ENCODE peak calls at places on chromosomes 6 and 20, in five cellular contexts. L, U, B, Z and T are unnamed samples.

GRCh38 chr6:111148110-111148509 is 60.8 kb downstream of the SLC16A10 start:
- DNase-seq in B (no peak), Z (no peak), U (peak; percentile 16), L (no peak), T (no peak)

GRCh38 chr6:29943053-29943966 is 978 bp downstream of the HLA-A start:
- DNase-seq in L (no peak), Z (no peak), U (no peak), B (no peak), T (no peak)

GRCh38 chr6:37310980-37311379 is 42.8 kb upstream of the RNF8 start:
- DNase-seq in U (no peak), L (no peak), Z (no peak), B (no peak), T (no peak)

GRCh38 chr20:58743076-58743566 is 50.5 kb downstream of the NPEPL1 start:
- DNase-seq in B (no peak), U (no peak), Z (no peak), L (no peak), T (no peak)

GRCh38 chr6:169162968-169163903 is 90.4 kb downstream of the THBS2 start:
- DNase-seq in U (no peak), Z (no peak), L (no peak), B (peak; percentile 16), T (peak; percentile 99)

GRCh38 chr6:83309344-83309743 is 116.2 kb downstream of the RWDD2A start:
- DNase-seq in L (no peak), B (no peak), Z (no peak), U (no peak), T (peak; percentile 11)

GRCh38 chr6:142853244-142854180 is 91.5 kb downstream of the HIVEP2 start:
- DNase-seq in U (no peak), L (no peak), Z (no peak), B (no peak), T (peak; percentile 44)

GRCh38 chr6:125858427-125859320 is 67.9 kb downstream of the NCOA7 start:
- DNase-seq in U (peak; percentile 95), Z (peak; percentile 69), L (peak; percentile 62), B (peak; percentile 87), T (peak; percentile 80)

GRCh38 chr6:146598785-146599405 is at the start of gene ADGB:
- DNase-seq in L (peak; percentile 69), Z (peak; percentile 29), U (peak; percentile 83), B (peak; percentile 88), T (peak; percentile 35)

GRCh38 chr6:97674802-97675201 is 391.8 kb upstream of the MMS22L start:
- DNase-seq in B (no peak), Z (no peak), U (peak; percentile 17), L (no peak), T (peak; percentile 90)

GRCh38 chr6:61947311-61947970 is 338.6 kb downstream of the KHDRBS2 start:
- DNase-seq in Z (no peak), B (no peak), U (no peak), L (no peak), T (no peak)

GRCh38 chr20:34022154-34022842 is 28.6 kb downstream of the RALY start:
- DNase-seq in Z (no peak), U (peak; percentile 63), L (no peak), B (no peak), T (no peak)

GRCh38 chr6:143200035-143200770 is 139.5 kb downstream of the AIG1 start:
- DNase-seq in Z (no peak), B (no peak), L (no peak), U (no peak), T (no peak)

GRCh38 chr20:58395604-58396003 is 6.6 kb downstream of the VAPB start:
- DNase-seq in B (no peak), Z (no peak), L (no peak), U (no peak), T (no peak)

GRCh38 chr20:23020230-23020629 is 14.9 kb upstream of the SSTR4 start:
- DNase-seq in U (no peak), B (no peak), L (no peak), Z (no peak), T (no peak)

GRCh38 chr6:159934181-159934580 is 34.7 kb upstream of the IGF2R start:
- DNase-seq in L (no peak), Z (no peak), B (no peak), U (no peak), T (peak; percentile 34)

GRCh38 chr6:81263531-81264168 is 488.8 kb downstream of the TENT5A start:
- DNase-seq in U (no peak), B (peak; percentile 15), Z (no peak), L (no peak), T (no peak)
- H2BK120ac ChIP-seq in U (no peak overlapping the region), B (no peak overlapping the region), Z (no peak overlapping the region), L (no peak overlapping the region), T (no peak overlapping the region)

DNA sequence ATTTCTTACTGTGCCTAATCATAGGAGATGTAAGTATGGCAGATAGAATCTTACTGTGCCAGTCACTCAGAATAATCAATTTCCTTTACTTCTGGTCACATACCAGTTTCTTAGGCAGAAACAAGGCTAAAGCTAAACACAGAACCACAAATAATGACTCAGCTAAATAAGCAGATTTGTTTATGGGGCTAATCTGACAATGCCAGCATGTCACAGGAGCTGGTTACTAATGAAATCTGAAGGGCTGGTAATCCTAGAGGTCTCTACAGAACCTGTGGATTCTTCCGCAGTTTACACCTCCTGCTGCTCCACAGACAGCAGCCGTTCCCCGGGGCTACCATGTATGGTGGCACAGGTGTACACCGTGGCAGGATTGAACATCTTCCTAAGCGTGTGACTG is 80.8 kb downstream of the LYRM4 start:
- DNase-seq in B (no peak), U (no peak), L (no peak), Z (no peak), T (peak; percentile 32)
- H2BK120ac ChIP-seq in B (no peak overlapping the region), U (no peak overlapping the region), L (no peak overlapping the region), Z (no peak overlapping the region), T (no peak overlapping the region)

GRCh38 chr6:14844411-14844810 is 401.5 kb upstream of the JARID2 start:
- DNase-seq in U (no peak), B (no peak), L (no peak), Z (no peak), T (no peak)
- H2BK120ac ChIP-seq in U (no peak overlapping the region), B (no peak overlapping the region), L (no peak overlapping the region), Z (no peak overlapping the region), T (peak overlapping the region; percentile 35)

DNA sequence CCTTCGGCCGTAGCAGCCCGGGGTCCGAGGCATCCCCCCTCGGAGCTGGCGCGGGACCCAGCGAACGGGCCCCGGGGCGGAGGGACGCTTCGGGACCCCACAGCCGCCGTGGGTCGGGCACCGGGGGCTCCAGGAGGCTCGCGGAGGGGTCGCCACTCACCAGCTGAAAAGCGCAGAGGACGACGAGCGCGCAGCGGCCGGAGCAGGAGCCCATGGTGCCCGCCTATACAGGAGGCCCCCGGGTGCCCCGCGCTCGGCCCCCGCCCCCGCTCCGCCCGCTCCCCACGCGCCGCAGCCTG is at the start of gene NKAIN4:
- DNase-seq in L (no peak), Z (no peak), B (no peak), U (no peak), T (no peak)
- H2BK120ac ChIP-seq in L (peak within 1 kb of the TSS; percentile 87), Z (no peak within 1 kb of the TSS), B (no peak within 1 kb of the TSS), U (no peak within 1 kb of the TSS), T (no peak within 1 kb of the TSS)

GRCh38 chr6:139593081-139593480 is 218.6 kb upstream of the CITED2 start:
- DNase-seq in Z (no peak), B (no peak), U (no peak), L (no peak), T (no peak)
- H2BK120ac ChIP-seq in Z (no peak overlapping the region), B (no peak overlapping the region), U (no peak overlapping the region), L (no peak overlapping the region), T (peak overlapping the region; percentile 60)

DNA sequence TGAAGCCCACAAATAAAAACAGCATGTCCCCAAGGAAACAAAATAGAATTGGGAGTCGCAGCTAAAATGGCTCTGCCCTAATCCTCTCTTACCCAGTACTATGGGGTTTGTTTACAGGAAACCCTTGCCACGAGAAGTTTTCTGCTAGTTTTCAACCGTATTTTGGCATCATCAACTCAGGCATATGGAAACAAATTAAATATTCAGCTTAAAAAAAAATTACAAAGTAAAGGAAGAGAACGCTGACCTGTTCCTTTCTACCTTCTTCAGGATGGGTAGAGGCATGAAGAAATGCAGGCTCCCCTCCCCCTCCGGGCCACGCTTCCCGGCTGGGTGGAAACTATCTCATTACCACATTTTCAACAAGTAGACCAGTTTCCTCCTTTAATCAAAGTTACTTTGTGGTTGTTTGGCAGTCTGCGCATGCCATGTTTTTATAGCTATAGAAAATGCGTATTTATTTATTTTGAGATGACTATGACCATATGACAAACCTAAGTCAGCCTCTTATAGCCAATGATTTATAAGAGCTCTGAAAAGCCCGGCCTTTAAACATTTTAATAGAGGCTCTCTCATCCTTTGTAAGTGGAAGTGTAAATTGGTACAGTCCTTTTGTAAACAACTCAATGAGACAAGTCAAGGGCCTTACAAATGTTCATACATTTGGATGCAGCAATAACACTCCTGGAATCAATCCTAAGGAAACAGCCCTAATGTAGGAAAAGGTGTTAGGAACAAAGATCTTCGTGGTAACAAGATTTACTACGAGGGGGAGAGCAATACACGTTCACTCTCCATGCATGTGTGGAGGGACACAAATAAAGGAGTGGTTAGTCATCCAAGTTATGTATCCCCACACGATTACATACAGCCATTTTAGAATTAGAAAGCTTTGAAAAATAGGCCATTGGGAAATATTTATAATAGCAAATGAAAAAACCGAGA is 16.1 kb upstream of the ZNF217 start:
- DNase-seq in L (no peak), Z (no peak), B (no peak), U (peak; percentile 79), T (peak; percentile 63)
- H2BK120ac ChIP-seq in L (no peak overlapping the region), Z (peak overlapping the region; percentile 45), B (peak overlapping the region; percentile 69), U (no peak overlapping the region), T (peak overlapping the region; percentile 65)

DNA sequence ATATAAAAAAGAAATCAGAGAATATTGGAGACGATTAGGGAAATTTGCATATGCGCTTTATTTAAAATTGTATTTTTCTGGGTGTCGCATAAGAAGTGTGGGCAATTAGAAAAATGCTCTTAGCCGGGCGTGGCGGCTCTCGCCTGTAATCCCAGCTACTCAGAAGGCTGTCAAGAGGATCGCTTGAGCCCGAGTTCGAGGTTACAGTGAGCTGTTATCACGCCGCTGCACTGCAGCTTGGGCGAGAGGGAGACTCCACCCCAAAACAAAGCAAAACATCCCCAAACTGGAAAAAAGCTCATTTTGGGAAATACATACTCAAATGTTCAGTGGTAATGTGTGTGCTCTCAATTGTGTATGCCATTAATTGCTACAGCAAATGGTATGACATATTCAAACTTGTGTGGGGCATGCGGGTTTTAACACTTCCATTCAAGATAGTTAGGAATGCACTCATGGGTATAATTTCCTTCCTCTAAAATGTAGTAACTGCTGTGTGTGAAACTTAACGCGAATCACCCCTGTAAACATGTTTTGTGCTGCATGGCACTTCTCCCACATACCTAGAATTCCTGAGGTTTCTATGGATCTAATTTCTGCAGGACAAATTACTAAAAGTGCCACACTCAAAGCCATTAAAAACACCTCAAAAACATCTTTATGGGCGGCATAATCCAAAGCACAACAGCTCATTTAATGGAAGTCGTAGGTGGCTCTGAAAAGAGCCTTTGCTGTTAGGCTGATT is 54.7 kb upstream of the HFE start:
- DNase-seq in B (peak; percentile 49), U (peak; percentile 77), Z (no peak), L (peak; percentile 52), T (peak; percentile 38)
- H2BK120ac ChIP-seq in B (peak overlapping the region; percentile 79), U (peak overlapping the region; percentile 90), Z (peak overlapping the region; percentile 95), L (no peak overlapping the region), T (peak overlapping the region; percentile 81)

GRCh38 chr6:148493374-148493773 is 150.7 kb downstream of the SASH1 start:
- DNase-seq in U (no peak), Z (no peak), B (no peak), L (no peak), T (no peak)

GRCh38 chr6:148492654-148493290 is 150.1 kb downstream of the SASH1 start:
- DNase-seq in L (no peak), Z (no peak), U (no peak), B (no peak), T (no peak)

GRCh38 chr6:148495029-148495428 is 152.4 kb downstream of the SASH1 start:
- DNase-seq in L (no peak), U (no peak), B (no peak), Z (no peak), T (no peak)

GRCh38 chr6:148491638-148492210 is 149.1 kb downstream of the SASH1 start:
- DNase-seq in L (no peak), U (no peak), B (no peak), Z (no peak), T (peak; percentile 57)

GRCh38 chr6:148494226-148494625 is 151.6 kb downstream of the SASH1 start:
- DNase-seq in L (no peak), B (no peak), U (no peak), Z (no peak), T (no peak)
- H2BK120ac ChIP-seq in L (no peak overlapping the region), B (no peak overlapping the region), U (no peak overlapping the region), Z (no peak overlapping the region), T (no peak overlapping the region)